ENCODE peak calls at places on chromosomes 5 and 9, in eight cellular contexts. A is right atrium auricular region, L is IMR-90, F is GM06990, J is fibroblast of lung, V is upper lobe of left lung, Y is brain microvascular endothelial cell, B is DND-41. U is an unnamed sample.

GRCh38 chr9:136864996-136865767 is 926 bp downstream of the EDF1 start:
- DNase-seq in Y (no peak), L (no peak), J (no peak), V (no peak), F (no peak), A (no peak), B (no peak), U (no peak)

GRCh38 chr5:151896041-151896691 is 28.5 kb downstream of the GLRA1 start:
- DNase-seq in J (peak; percentile 39), L (peak; percentile 51), V (no peak), B (no peak), A (no peak), Y (peak; percentile 91), F (no peak), U (peak; percentile 3)

GRCh38 chr9:86859966-86860365 is 87.3 kb downstream of the GAS1 start:
- DNase-seq in Y (no peak), B (no peak), F (no peak), J (no peak), V (no peak), A (no peak), L (no peak), U (no peak)

GRCh38 chr5:66417681-66418248 is 178.4 kb upstream of the MAST4 start:
- DNase-seq in A (no peak), V (no peak), Y (no peak), F (no peak), J (no peak), B (no peak), L (no peak), U (no peak)

GRCh38 chr5:121748690-121749089 is 103.0 kb upstream of the FTMT start:
- DNase-seq in L (no peak), V (no peak), J (no peak), B (no peak), F (no peak), Y (no peak), A (no peak), U (no peak)

GRCh38 chr5:35319231-35320002 is 89.1 kb upstream of the PRLR start:
- DNase-seq in F (peak; percentile 70), J (no peak), Y (peak; percentile 57), B (no peak), A (peak; percentile 70), L (peak; percentile 2), V (peak; percentile 63), U (no peak)

GRCh38 chr5:9543266-9543925 is 2.5 kb downstream of the SEMA5A start:
- DNase-seq in A (no peak), B (no peak), L (peak; percentile 36), V (no peak), F (no peak), J (peak; percentile 20), Y (no peak), U (no peak)

GRCh38 chr9:135582966-135583685 is 21.6 kb downstream of the PAEP start:
- DNase-seq in V (no peak), A (peak; percentile 46), B (no peak), J (no peak), F (no peak), L (no peak), Y (no peak), U (no peak)

GRCh38 chr9:18516514-18516913 is 42.6 kb downstream of the ADAMTSL1 start:
- DNase-seq in V (no peak), A (no peak), J (no peak), B (no peak), Y (no peak), L (no peak), F (no peak), U (no peak)

GRCh38 chr5:140106101-140106500 is 7.8 kb upstream of the PURA start:
- DNase-seq in J (no peak), A (no peak), F (no peak), V (no peak), B (no peak), Y (no peak), L (no peak), U (no peak)

DNA sequence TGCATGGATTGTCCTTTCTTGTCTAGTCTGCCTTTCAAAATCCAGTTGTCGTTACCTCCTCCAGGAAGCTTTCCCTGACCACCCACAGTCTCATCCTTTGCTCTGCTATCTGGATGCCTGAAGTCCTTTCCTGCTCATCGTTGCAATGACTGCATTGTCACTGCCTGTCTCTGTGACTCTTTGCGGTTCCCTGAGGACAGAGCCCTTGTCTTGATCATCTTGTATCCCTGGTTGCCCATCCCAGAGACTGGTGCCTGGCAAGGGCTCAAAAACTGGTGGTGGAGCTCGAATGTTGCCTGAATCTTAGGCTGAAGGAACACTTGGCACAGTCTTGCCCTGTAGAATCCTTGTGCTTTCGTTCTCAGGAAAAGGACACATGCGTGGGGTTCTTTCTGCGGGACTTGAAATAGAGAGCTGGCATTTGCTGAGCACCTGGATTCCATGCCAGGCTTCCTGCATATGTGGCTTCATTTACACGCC is 2.4 kb downstream of the NEURL1B start:
- DNase-seq in A (no peak), F (no peak), L (no peak), J (no peak), B (no peak), V (no peak), Y (no peak), U (no peak)
- H3K4me3 ChIP-seq in A (peak overlapping the region; percentile 93), F (no peak overlapping the region), L (no peak overlapping the region), J (no peak overlapping the region), B (no peak overlapping the region), V (no peak overlapping the region), Y (no peak overlapping the region), U (no peak overlapping the region)

GRCh38 chr5:179777909-179778308 is 15.9 kb upstream of the LTC4S start:
- DNase-seq in L (no peak), Y (no peak), F (no peak), B (no peak), J (no peak), V (no peak), A (no peak), U (no peak)
- TF ChIP-seq CTCF in L (no peak), Y (no peak), F (no peak), B (no peak), J (no peak), V (no peak), A (no peak), U (no peak)

GRCh38 chr9:134188421-134189166 is 24.2 kb upstream of the RNU6ATAC start:
- DNase-seq in F (no peak), L (no peak), Y (no peak), V (peak; percentile 10), A (no peak), B (no peak), J (no peak), U (no peak)
- H3K4me3 ChIP-seq in F (no peak overlapping the region), L (no peak overlapping the region), Y (no peak overlapping the region), V (no peak overlapping the region), A (no peak overlapping the region), B (no peak overlapping the region), J (no peak overlapping the region), U (no peak overlapping the region)

DNA sequence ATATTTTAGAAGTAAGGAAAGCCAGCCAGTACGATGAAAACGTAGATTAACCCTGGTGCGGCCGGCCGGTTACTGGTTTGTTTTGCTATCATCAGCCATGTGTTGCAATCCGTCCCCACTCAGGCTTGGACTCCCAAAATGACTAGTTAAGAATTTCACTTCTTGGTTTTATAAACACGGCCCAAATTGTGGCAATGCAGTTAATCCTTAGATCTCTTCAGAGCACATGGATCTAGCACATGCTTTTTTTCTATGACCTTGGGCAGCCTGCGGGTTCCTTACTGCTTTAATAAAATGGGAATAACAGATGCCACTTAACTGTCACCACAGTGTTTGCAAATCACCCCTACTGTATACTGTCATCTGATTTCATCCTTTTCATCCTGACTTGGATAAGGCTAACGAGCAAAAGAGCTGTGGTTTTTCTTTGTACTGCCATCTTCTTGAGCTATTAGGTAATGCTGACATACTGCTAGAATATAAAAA is 1.5 kb downstream of the NDFIP1 start:
- DNase-seq in V (peak; percentile 46), J (peak; percentile 72), B (peak; percentile 36), Y (no peak), F (peak; percentile 12), L (peak; percentile 59), A (no peak), U (no peak)
- TF ChIP-seq CTCF in V (no peak), J (peak; percentile 6), B (peak; percentile 45), Y (no peak), F (no peak), L (no peak), A (peak; percentile 24), U (peak; percentile 8)

GRCh38 chr9:111036946-111037743 is 1.1 kb downstream of the LPAR1 start:
- DNase-seq in V (no peak), F (no peak), A (peak; percentile 60), L (peak; percentile 37), Y (peak; percentile 14), B (no peak), J (peak; percentile 58), U (no peak)
- H3K4me3 ChIP-seq in V (peak overlapping the region; percentile 19), F (peak overlapping the region; percentile 52), A (peak overlapping the region; percentile 49), L (peak overlapping the region; percentile 90), Y (peak overlapping the region; percentile 78), B (no peak overlapping the region), J (peak overlapping the region; percentile 79), U (peak overlapping the region; percentile 97)

GRCh38 chr9:121505903-121506640 is 6.4 kb upstream of the GGTA1 start:
- DNase-seq in F (no peak), A (no peak), L (no peak), V (no peak), B (no peak), J (no peak), Y (no peak), U (no peak)

GRCh38 chr9:121508415-121508814 is 8.8 kb upstream of the GGTA1 start:
- DNase-seq in A (no peak), F (no peak), J (no peak), L (no peak), B (no peak), V (no peak), Y (no peak), U (no peak)

GRCh38 chr9:121509175-121509574 is 9.5 kb upstream of the GGTA1 start:
- DNase-seq in J (no peak), A (no peak), Y (no peak), L (peak; percentile 9), F (no peak), B (no peak), V (no peak), U (no peak)

DNA sequence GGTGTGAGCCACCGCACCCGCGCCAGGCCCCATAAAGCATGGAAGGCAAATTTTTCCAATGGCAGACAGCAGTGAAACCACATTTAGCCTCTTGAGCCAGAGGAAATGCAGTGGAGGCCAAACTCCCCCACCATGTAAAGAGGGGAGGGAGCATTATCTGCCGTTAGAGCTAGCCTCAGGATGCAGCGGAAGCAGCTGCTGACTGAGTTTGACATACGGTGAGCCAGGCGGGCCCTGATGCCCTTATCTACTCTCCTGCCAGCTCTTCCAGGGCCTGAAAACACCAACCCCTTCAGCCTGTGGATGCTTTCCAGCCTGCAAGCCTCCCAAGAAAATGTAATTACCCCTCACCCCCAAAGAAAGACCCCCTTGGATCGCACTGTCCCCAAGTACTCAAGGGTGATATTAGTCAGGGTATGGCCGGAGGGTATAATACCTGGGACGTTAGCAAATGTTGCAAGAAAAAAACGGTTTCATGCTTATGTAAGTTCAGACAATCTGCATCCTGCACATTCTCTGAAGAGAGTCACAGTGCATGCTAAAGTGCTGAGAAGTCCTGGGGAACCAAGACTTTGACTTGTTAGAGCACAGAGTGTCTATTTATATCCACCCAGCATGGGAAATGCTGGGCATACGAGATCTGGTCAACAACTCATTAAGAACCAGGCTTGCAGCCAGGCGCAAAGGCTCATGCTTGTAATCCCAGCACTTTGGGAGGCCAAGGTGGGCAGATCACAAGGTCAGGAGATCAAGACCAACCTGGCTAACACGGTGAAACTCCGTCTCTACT is 11.3 kb upstream of the GGTA1 start:
- DNase-seq in F (no peak), V (no peak), B (no peak), L (peak; percentile 29), J (no peak), Y (no peak), A (no peak), U (no peak)
- TF ChIP-seq CTCF in F (no peak), V (no peak), B (no peak), L (no peak), J (no peak), Y (no peak), A (no peak), U (no peak)